ENCODE peak calls at places on chromosomes 12 and 14, in ten cellular contexts. Y is left ventricle myocardium inferior, I is PC-9, E is psoas muscle, F is pancreas, U is cardiac muscle cell, G is A549, P is Panc1, M is AG04450, R is tibial nerve. K is an unnamed sample.

GRCh38 chr14:104399432-104400155 is 180.0 kb upstream of the C14orf180 start:
- DNase-seq in Y (no peak), I (no peak), E (no peak), F (peak), U (peak), G (no peak), P (no peak), M (no peak), R (no peak), K (peak)

GRCh38 chr14:79638647-79639266 is 572.5 kb downstream of the DIO2 start:
- DNase-seq in Y (no peak), I (no peak), E (no peak), F (no peak), U (no peak), G (no peak), P (no peak), M (no peak), R (no peak), K (no peak)

GRCh38 chr12:6345319-6346071 is 3.6 kb upstream of the TNFRSF1A start:
- DNase-seq in Y (no peak), I (peak), E (no peak), F (no peak), U (no peak), G (peak), P (no peak), M (peak), R (no peak), K (no peak)

GRCh38 chr12:47837190-47838171 is 17.8 kb upstream of the HDAC7 start:
- DNase-seq in Y (peak), I (peak), E (peak), F (peak), U (peak), G (peak), P (peak), M (no peak), R (peak), K (peak)

GRCh38 chr14:36657409-36658090 is 4.1 kb upstream of the PAX9 start:
- DNase-seq in Y (no peak), I (no peak), E (no peak), F (peak), U (no peak), G (no peak), P (no peak), M (no peak), R (no peak), K (no peak)

GRCh38 chr14:76125506-76125905 is 26.2 kb upstream of the GPATCH2L start:
- DNase-seq in Y (no peak), I (no peak), E (no peak), F (no peak), U (no peak), G (no peak), P (no peak), M (no peak), R (no peak), K (no peak)

GRCh38 chr14:74975059-74975810 is 19.8 kb upstream of the PGF start:
- DNase-seq in Y (peak), I (no peak), E (peak), F (no peak), U (no peak), G (no peak), P (no peak), M (no peak), R (peak), K (peak)

GRCh38 chr12:45959728-45960127 is 30.6 kb downstream of the SCAF11 start:
- DNase-seq in Y (no peak), I (no peak), E (no peak), F (no peak), U (no peak), G (no peak), P (no peak), M (no peak), R (no peak), K (no peak)

GRCh38 chr12:50924439-50925341 is 27.7 kb upstream of the HIGD1C start:
- DNase-seq in Y (peak), I (peak), E (peak), F (peak), U (peak), G (peak), P (no peak), M (peak), R (peak), K (peak)

GRCh38 chr12:48881652-48882324 is 16.1 kb upstream of the RND1 start:
- DNase-seq in Y (no peak), I (no peak), E (no peak), F (no peak), U (no peak), G (no peak), P (no peak), M (no peak), R (no peak), K (no peak)

GRCh38 chr12:12859690-12860089 is 31.7 kb upstream of the GPRC5A start:
- DNase-seq in Y (no peak), I (no peak), E (no peak), F (no peak), U (no peak), G (peak), P (no peak), M (no peak), R (no peak), K (no peak)

GRCh38 chr14:36856095-36856878 is 194.6 kb downstream of the PAX9 start:
- DNase-seq in Y (no peak), I (no peak), E (no peak), F (no peak), U (no peak), G (no peak), P (no peak), M (no peak), R (no peak), K (no peak)

GRCh38 chr12:105860556-105861207 is 278.1 kb downstream of the NUAK1 start:
- DNase-seq in Y (no peak), I (no peak), E (no peak), F (no peak), U (no peak), G (peak), P (no peak), M (no peak), R (no peak), K (no peak)

GRCh38 chr12:29563636-29564035 is 66.2 kb upstream of the OVCH1 start:
- DNase-seq in Y (no peak), I (no peak), E (no peak), F (no peak), U (no peak), G (no peak), P (no peak), M (no peak), R (no peak), K (no peak)

GRCh38 chr12:24955389-24955788 is 6.5 kb upstream of the BCAT1 start:
- DNase-seq in Y (no peak), I (no peak), E (no peak), F (no peak), U (no peak), G (no peak), P (no peak), M (no peak), R (no peak), K (no peak)

GRCh38 chr12:24596768-24597388 is 352.0 kb downstream of the BCAT1 start:
- DNase-seq in Y (no peak), I (no peak), E (no peak), F (no peak), U (peak), G (peak), P (peak), M (no peak), R (no peak), K (no peak)

GRCh38 chr12:44015333-44015941 is 179.6 kb downstream of the TMEM117 start:
- DNase-seq in Y (no peak), I (no peak), E (no peak), F (no peak), U (peak), G (peak), P (peak), M (peak), R (no peak), K (no peak)

GRCh38 chr12:122064034-122064777 is 14.3 kb upstream of the MLXIP start:
- DNase-seq in Y (peak), I (peak), E (peak), F (peak), U (peak), G (peak), P (no peak), M (no peak), R (peak), K (peak)

GRCh38 chr14:35789651-35790050 is 19.4 kb downstream of the RALGAPA1 start:
- DNase-seq in Y (no peak), I (no peak), E (no peak), F (no peak), U (no peak), G (no peak), P (no peak), M (no peak), R (no peak), K (no peak)

GRCh38 chr14:20723458-20723857 is 22.2 kb upstream of the EDDM3A start:
- DNase-seq in Y (no peak), I (no peak), E (no peak), F (no peak), U (no peak), G (no peak), P (no peak), M (no peak), R (no peak), K (no peak)

GRCh38 chr12:49877066-49877465 is 26.6 kb downstream of the FAIM2 start:
- DNase-seq in Y (no peak), I (no peak), E (no peak), F (peak), U (no peak), G (no peak), P (no peak), M (no peak), R (no peak), K (no peak)

GRCh38 chr12:46554461-46554860 is 181.9 kb upstream of the SLC38A2 start:
- DNase-seq in Y (no peak), I (no peak), E (no peak), F (no peak), U (no peak), G (no peak), P (no peak), M (no peak), R (no peak), K (no peak)

GRCh38 chr12:113882690-113883089 is 83.4 kb downstream of the RBM19 start:
- DNase-seq in Y (no peak), I (no peak), E (no peak), F (no peak), U (no peak), G (no peak), P (no peak), M (no peak), R (no peak), K (no peak)

GRCh38 chr14:35932659-35933159 is 106.6 kb downstream of the BRMS1L start:
- DNase-seq in Y (no peak), I (no peak), E (no peak), F (no peak), U (no peak), G (no peak), P (no peak), M (no peak), R (no peak), K (no peak)

GRCh38 chr14:99562848-99563748 is 40.9 kb downstream of the CCDC85C start:
- DNase-seq in Y (peak), I (peak), E (peak), F (peak), U (peak), G (peak), P (no peak), M (peak), R (peak), K (peak)
- TF ChIP-seq CTCF in Y (peak), I (peak), E (peak), F (peak), U (peak), G (peak), P (peak), M (peak), R (peak), K (peak)

DNA sequence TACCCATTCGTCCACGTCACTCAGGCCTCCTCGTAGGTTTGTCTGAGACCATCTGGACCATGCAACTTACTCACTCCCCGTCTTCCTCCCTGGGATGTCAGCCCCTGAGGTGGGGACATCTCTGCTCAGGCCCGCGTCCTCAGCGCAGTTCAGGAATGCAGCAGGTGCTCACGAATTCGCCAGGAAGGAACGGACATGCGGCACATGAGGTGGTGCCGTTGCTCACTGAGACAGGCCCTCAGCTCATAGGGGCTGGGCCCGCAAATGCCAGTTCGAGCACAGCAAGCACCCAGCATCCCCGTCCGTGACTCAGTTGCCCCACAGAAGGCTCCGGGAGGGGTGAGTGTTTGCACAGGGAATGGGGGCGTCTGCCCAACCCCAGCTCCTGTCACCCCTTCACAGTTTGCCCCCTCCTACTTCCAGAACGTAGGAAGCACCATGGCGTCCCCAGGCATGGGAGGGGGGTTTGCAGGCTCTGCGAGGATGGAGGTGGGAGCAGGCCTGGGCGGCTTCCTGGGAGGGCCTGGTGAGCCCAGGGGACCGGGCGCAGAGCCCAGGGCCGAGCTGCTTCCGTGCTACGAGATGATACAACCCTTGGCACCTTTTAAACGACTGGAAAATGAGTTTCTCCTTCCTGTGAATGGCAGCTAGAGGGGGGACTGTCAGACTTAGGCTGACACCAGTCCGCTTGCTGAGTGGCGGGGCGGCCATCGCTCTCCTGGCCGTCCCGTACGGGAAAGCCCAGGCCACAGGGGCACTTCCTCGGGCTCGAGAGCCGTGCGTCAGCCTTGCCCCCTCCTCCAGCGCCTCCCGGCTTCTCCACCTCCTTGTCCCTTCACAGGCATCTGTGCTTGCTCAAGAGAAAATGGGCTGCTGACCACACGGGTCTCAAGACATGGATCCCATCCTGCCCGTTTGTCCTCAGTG is 6.9 kb downstream of the GALNT9 start:
- DNase-seq in Y (no peak), I (no peak), E (peak), F (no peak), U (no peak), G (no peak), P (no peak), M (no peak), R (no peak), K (no peak)
- H3K27ac ChIP-seq in Y (no peak), I (no peak), E (no peak), F (no peak), U (no peak), G (no peak), P (no peak), M (no peak), R (no peak), K (no peak)

GRCh38 chr12:3271146-3271545 is 194.0 kb downstream of the TSPAN9 start:
- DNase-seq in Y (no peak), I (no peak), E (no peak), F (no peak), U (no peak), G (no peak), P (no peak), M (no peak), R (no peak), K (no peak)

GRCh38 chr12:3267690-3268089 is 190.5 kb downstream of the TSPAN9 start:
- DNase-seq in Y (no peak), I (no peak), E (no peak), F (no peak), U (no peak), G (no peak), P (no peak), M (no peak), R (no peak), K (no peak)

GRCh38 chr12:3266638-3267037 is 189.5 kb downstream of the TSPAN9 start:
- DNase-seq in Y (no peak), I (no peak), E (no peak), F (no peak), U (no peak), G (no peak), P (no peak), M (no peak), R (no peak), K (no peak)

GRCh38 chr12:3271639-3272038 is 194.5 kb downstream of the TSPAN9 start:
- DNase-seq in Y (no peak), I (no peak), E (no peak), F (no peak), U (no peak), G (no peak), P (no peak), M (no peak), R (no peak), K (no peak)

GRCh38 chr12:3269594-3269993 is 192.4 kb downstream of the TSPAN9 start:
- DNase-seq in Y (no peak), I (no peak), E (no peak), F (no peak), U (no peak), G (no peak), P (no peak), M (no peak), R (no peak), K (no peak)
- TF ChIP-seq CTCF in Y (no peak), I (no peak), E (no peak), F (no peak), U (no peak), G (no peak), P (no peak), M (peak), R (no peak), K (no peak)

GRCh38 chr12:103964805-103965204 is 867 bp upstream of the TDG start:
- DNase-seq in Y (no peak), I (no peak), E (no peak), F (no peak), U (no peak), G (no peak), P (no peak), M (no peak), R (no peak), K (no peak)

GRCh38 chr12:103965255-103965589 is 450 bp upstream of the TDG start:
- DNase-seq in Y (no peak), I (no peak), E (no peak), F (no peak), U (no peak), G (no peak), P (no peak), M (no peak), R (no peak), K (no peak)

GRCh38 chr12:103960567-103961227 is 5.0 kb upstream of the TDG start:
- DNase-seq in Y (no peak), I (no peak), E (no peak), F (no peak), U (no peak), G (no peak), P (no peak), M (no peak), R (no peak), K (no peak)

GRCh38 chr12:103965590-103966407 is at the start of gene TDG:
- DNase-seq in Y (peak), I (peak), E (peak), F (peak), U (peak), G (peak), P (peak), M (peak), R (peak), K (peak)

GRCh38 chr12:103962493-103962892 is 3.2 kb upstream of the TDG start:
- DNase-seq in Y (no peak), I (no peak), E (no peak), F (no peak), U (no peak), G (no peak), P (no peak), M (no peak), R (no peak), K (no peak)
- H3K27ac ChIP-seq in Y (no peak), I (no peak), E (no peak), F (no peak), U (peak), G (no peak), P (no peak), M (no peak), R (no peak), K (no peak)

GRCh38 chr14:91031668-91032067 is 28.8 kb downstream of the RPS6KA5 start:
- DNase-seq in Y (no peak), I (no peak), E (no peak), F (no peak), U (no peak), G (no peak), P (no peak), M (no peak), R (no peak), K (no peak)
- TF ChIP-seq CTCF in Y (no peak), I (no peak), E (no peak), F (no peak), U (no peak), G (no peak), P (no peak), M (no peak), R (no peak), K (no peak)

GRCh38 chr12:52147983-52148540 is 43.8 kb downstream of the KRT80 start:
- DNase-seq in Y (no peak), I (peak), E (no peak), F (no peak), U (no peak), G (peak), P (no peak), M (no peak), R (no peak), K (no peak)
- H3K27ac ChIP-seq in Y (peak), I (peak), E (peak), F (peak), U (no peak), G (peak), P (peak), M (peak), R (peak), K (no peak)

DNA sequence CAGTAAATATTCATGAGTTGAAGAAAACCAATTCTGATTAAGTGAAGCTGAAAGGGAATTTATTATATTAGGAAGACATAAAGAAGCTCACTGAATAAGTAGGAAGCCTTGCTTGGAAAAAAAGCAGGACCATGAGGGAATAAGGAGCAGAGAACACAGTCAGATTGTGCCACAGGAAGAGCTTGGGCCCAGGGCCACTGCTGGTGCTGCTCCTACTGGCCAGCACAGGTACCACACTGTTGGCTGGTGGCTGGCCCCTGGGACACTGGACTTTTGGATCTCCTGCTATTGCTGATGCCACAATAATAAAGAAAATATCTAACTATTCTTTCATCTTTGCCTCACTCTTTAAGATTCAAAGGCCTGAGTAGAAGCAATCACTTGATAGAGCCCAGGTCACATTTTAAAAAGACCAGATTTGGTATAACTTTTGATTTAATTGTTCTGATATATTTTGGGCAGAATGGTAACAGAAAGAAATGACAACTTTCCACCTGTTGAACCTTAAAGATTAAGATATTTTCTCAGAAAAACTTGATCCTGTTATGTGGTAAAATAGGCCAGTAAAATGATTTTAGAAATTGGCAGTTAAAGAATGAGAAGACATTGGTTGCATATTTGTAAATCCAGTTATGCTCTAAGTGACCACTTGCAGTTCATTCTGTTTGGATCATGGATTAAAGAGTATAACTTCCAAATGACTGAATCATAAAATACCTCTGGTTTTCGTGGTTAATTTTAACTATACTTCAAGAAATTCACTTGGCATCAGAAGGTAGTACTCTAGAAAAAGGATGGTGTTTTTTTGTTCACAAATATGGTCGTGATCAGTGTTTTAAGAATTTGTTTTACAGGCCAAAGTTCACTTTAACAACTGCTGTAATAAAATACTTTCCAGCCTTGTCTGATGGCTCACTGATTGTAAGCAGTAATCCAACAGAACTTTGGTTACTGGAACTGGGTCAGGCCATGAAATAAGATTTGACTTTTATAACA is 68.3 kb downstream of the DERA start:
- DNase-seq in Y (no peak), I (peak), E (no peak), F (no peak), U (peak), G (peak), P (no peak), M (peak), R (no peak), K (no peak)
- TF ChIP-seq CTCF in Y (peak), I (peak), E (peak), F (no peak), U (peak), G (no peak), P (peak), M (peak), R (peak), K (no peak)

GRCh38 chr14:101354726-101355125 is 206.6 kb upstream of the DIO3 start:
- DNase-seq in Y (no peak), I (no peak), E (no peak), F (no peak), U (no peak), G (no peak), P (no peak), M (no peak), R (no peak), K (no peak)
- H3K27ac ChIP-seq in Y (no peak), I (no peak), E (no peak), F (no peak), U (no peak), G (no peak), P (no peak), M (no peak), R (no peak), K (no peak)

GRCh38 chr12:3667485-3667884 is 85.4 kb downstream of the CRACR2A start:
- DNase-seq in Y (no peak), I (no peak), E (no peak), F (no peak), U (no peak), G (peak), P (no peak), M (no peak), R (no peak), K (no peak)
- TF ChIP-seq CTCF in Y (no peak), I (no peak), E (no peak), F (no peak), U (no peak), G (no peak), P (no peak), M (no peak), R (no peak), K (no peak)